ENCODE peak calls at places on chromosomes 11 and 22, in five cellular contexts. One of them, this sample, is unnamed.

GRCh38 chr22:37184380-37184755 is 3.7 kb downstream of the C1QTNF6 start:
- DNase-seq in mammary epithelial cell: no peak
- DNase-seq in AG09309: no peak
- DNase-seq in upper lobe of left lung: no peak
- DNase-seq in lower lobe of right lung: peak
- DNase-seq in this sample: no peak

GRCh38 chr11:86150826-86151187 is 81.9 kb upstream of the PICALM start:
- DNase-seq in mammary epithelial cell: peak
- DNase-seq in lower lobe of right lung: no peak
- DNase-seq in upper lobe of left lung: no peak
- DNase-seq in AG09309: no peak
- DNase-seq in this sample: no peak

GRCh38 chr11:1759851-1760220 is 3.9 kb downstream of the CTSD start:
- DNase-seq in lower lobe of right lung: peak
- DNase-seq in upper lobe of left lung: peak
- DNase-seq in mammary epithelial cell: no peak
- DNase-seq in AG09309: no peak
- DNase-seq in this sample: no peak

GRCh38 chr11:1499899-1500298 is 13.3 kb upstream of the MOB2 start:
- DNase-seq in upper lobe of left lung: peak
- DNase-seq in AG09309: no peak
- DNase-seq in lower lobe of right lung: peak
- DNase-seq in mammary epithelial cell: no peak
- DNase-seq in this sample: no peak

GRCh38 chr22:28976588-28976987 is 85.0 kb downstream of the C22orf31 start:
- DNase-seq in mammary epithelial cell: peak
- DNase-seq in lower lobe of right lung: no peak
- DNase-seq in upper lobe of left lung: no peak
- DNase-seq in AG09309: peak
- DNase-seq in this sample: no peak

GRCh38 chr22:39216143-39216490 is 28.7 kb downstream of the PDGFB start:
- DNase-seq in AG09309: no peak
- DNase-seq in mammary epithelial cell: no peak
- DNase-seq in upper lobe of left lung: no peak
- DNase-seq in lower lobe of right lung: peak
- DNase-seq in this sample: no peak

GRCh38 chr22:23053912-23054530 is 16.3 kb upstream of the GNAZ start:
- DNase-seq in AG09309: no peak
- DNase-seq in mammary epithelial cell: no peak
- DNase-seq in upper lobe of left lung: no peak
- DNase-seq in lower lobe of right lung: no peak
- DNase-seq in this sample: no peak

GRCh38 chr22:39185601-39186012 is 33.1 kb upstream of the CBX7 start:
- DNase-seq in lower lobe of right lung: peak
- DNase-seq in AG09309: no peak
- DNase-seq in upper lobe of left lung: peak
- DNase-seq in mammary epithelial cell: peak
- DNase-seq in this sample: no peak

GRCh38 chr11:67600324-67601029 is 6.3 kb upstream of the NDUFV1 start:
- DNase-seq in AG09309: no peak
- DNase-seq in mammary epithelial cell: no peak
- DNase-seq in lower lobe of right lung: no peak
- DNase-seq in upper lobe of left lung: no peak
- DNase-seq in this sample: no peak

GRCh38 chr11:106854429-106854828 is 163.8 kb downstream of the GUCY1A2 start:
- DNase-seq in AG09309: no peak
- DNase-seq in lower lobe of right lung: no peak
- DNase-seq in mammary epithelial cell: no peak
- DNase-seq in upper lobe of left lung: peak
- DNase-seq in this sample: no peak

GRCh38 chr22:37696657-37697539 is at the start of gene TRIOBP:
- DNase-seq in upper lobe of left lung: peak
- DNase-seq in mammary epithelial cell: peak
- DNase-seq in AG09309: peak
- DNase-seq in lower lobe of right lung: peak
- DNase-seq in this sample: peak

GRCh38 chr11:762421-763072 is 14.7 kb downstream of the GATD1 start:
- DNase-seq in mammary epithelial cell: peak
- DNase-seq in AG09309: peak
- DNase-seq in upper lobe of left lung: no peak
- DNase-seq in lower lobe of right lung: peak
- DNase-seq in this sample: no peak

GRCh38 chr11:114358711-114359110 is 41.6 kb downstream of the C11orf71 start:
- DNase-seq in AG09309: no peak
- DNase-seq in upper lobe of left lung: no peak
- DNase-seq in mammary epithelial cell: peak
- DNase-seq in lower lobe of right lung: no peak
- DNase-seq in this sample: no peak

GRCh38 chr11:41121600-41121999 is 337.9 kb downstream of the LRRC4C start:
- DNase-seq in mammary epithelial cell: no peak
- DNase-seq in lower lobe of right lung: no peak
- DNase-seq in upper lobe of left lung: no peak
- DNase-seq in AG09309: no peak
- DNase-seq in this sample: no peak

DNA sequence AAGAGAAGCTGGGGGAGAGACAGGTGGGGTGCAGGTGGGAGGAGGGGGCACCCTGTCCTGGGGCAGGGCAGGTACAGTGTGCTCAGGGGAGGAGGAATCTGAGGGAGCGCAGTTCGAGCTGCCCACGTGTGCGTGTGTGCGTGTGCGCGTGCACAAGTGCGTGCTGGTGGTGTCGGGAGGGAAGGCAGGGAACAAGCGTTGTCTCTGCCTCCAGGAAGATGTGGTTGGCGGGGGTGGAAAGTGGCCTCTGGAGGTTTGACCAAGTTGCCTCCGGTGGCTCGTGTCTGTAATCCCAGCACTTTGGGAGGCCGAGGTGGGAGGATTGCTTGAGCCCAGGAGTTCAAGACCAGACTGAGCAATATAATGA is 49.9 kb upstream of the THY1 start:
- DNase-seq in upper lobe of left lung: no peak
- DNase-seq in AG09309: no peak
- DNase-seq in lower lobe of right lung: no peak
- DNase-seq in mammary epithelial cell: no peak
- DNase-seq in this sample: no peak
- TF ChIP-seq CTCF in upper lobe of left lung: no peak
- TF ChIP-seq CTCF in AG09309: no peak
- TF ChIP-seq CTCF in lower lobe of right lung: no peak
- TF ChIP-seq CTCF in mammary epithelial cell: no peak
- TF ChIP-seq CTCF in this sample: no peak

GRCh38 chr11:95108671-95109551 is 19.3 kb downstream of the ENDOD1 start:
- DNase-seq in mammary epithelial cell: no peak
- DNase-seq in AG09309: no peak
- DNase-seq in lower lobe of right lung: no peak
- DNase-seq in upper lobe of left lung: no peak
- DNase-seq in this sample: no peak
- H3K4me3 ChIP-seq in mammary epithelial cell: no peak
- H3K4me3 ChIP-seq in AG09309: no peak
- H3K4me3 ChIP-seq in lower lobe of right lung: no peak
- H3K4me3 ChIP-seq in upper lobe of left lung: no peak
- H3K4me3 ChIP-seq in this sample: no peak

DNA sequence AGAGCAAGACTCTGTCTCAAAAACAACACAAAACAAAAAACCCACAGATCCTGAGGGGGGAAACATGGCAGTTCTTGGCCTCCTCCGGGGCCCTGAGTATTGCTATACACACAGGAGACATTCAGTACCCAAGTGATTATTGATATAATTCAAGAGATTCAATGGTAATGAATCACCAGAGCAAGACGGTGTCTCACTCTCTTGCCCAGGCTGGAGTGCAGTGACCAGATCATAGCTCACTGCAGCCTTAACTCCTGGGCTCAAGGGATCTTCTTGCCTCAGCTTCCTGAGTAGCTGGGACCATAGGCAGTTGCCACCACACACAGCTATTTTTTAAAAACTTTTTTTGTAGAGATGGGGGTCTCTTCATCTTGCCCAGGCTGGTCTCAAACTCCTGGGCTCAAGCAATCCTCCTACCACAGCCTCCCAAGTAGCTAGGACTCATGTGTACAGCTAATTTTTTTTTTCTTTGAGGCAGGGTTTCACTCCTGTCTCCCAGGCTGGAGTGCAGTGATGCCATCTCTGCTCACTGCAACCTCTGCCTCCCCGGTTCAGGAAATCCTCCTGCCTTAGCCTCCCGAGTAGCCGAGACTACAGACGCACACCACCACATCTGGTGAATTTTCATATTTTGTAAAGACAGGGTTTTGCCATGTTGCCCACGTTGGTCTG is 21.8 kb upstream of the PIK3C2A start:
- DNase-seq in mammary epithelial cell: no peak
- DNase-seq in lower lobe of right lung: no peak
- DNase-seq in upper lobe of left lung: no peak
- DNase-seq in AG09309: no peak
- DNase-seq in this sample: no peak
- TF ChIP-seq CTCF in mammary epithelial cell: no peak
- TF ChIP-seq CTCF in lower lobe of right lung: no peak
- TF ChIP-seq CTCF in upper lobe of left lung: no peak
- TF ChIP-seq CTCF in AG09309: no peak
- TF ChIP-seq CTCF in this sample: no peak

GRCh38 chr11:119337581-119338317 is 2.9 kb downstream of the C1QTNF5 start:
- DNase-seq in AG09309: no peak
- DNase-seq in lower lobe of right lung: peak
- DNase-seq in upper lobe of left lung: peak
- DNase-seq in mammary epithelial cell: no peak
- DNase-seq in this sample: no peak

GRCh38 chr11:119335655-119336543 is 1.6 kb downstream of the RNF26 start:
- DNase-seq in lower lobe of right lung: peak
- DNase-seq in AG09309: no peak
- DNase-seq in mammary epithelial cell: peak
- DNase-seq in upper lobe of left lung: peak
- DNase-seq in this sample: no peak

GRCh38 chr11:119335091-119335654 is 846 bp downstream of the RNF26 start:
- DNase-seq in upper lobe of left lung: peak
- DNase-seq in mammary epithelial cell: no peak
- DNase-seq in lower lobe of right lung: no peak
- DNase-seq in AG09309: no peak
- DNase-seq in this sample: no peak

GRCh38 chr11:119338318-119338890 is 2.3 kb downstream of the C1QTNF5 start:
- DNase-seq in mammary epithelial cell: peak
- DNase-seq in lower lobe of right lung: peak
- DNase-seq in upper lobe of left lung: no peak
- DNase-seq in AG09309: no peak
- DNase-seq in this sample: no peak

DNA sequence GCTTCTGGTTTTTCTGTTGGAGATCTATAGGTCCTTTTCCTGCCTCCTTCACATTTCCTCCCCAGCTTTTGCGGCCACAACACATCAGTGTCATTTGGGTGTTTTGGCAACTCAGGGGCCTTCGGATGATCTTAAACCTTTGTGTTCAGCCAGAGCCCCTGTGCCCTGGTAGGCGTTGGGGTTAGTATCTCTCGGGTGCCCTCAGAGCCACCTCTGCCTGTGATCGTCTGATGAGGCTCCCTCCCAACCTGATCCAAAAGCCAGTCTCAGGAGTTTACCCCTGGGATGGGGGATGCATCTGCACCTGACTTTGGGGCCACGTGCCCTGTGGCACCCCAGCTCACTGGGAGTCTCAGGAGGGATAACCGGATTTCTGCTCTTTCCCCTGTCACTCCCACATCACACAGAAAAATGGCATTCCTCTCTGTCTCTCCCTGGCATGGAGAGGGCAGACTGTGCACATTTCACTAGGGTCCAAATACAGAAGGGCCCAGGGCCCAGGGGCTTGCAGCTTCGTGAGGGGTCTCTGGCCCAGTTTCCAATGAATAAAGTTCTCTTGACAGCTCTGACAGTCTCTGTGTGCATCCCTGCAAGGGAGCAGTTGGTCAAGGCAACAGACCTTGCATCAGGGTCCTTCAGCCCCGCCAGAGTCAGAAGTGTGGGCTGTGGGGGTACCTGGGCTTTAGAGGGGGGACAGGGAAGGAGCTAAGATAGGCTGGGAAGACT is 2.6 kb downstream of the RNF26 start:
- DNase-seq in upper lobe of left lung: no peak
- DNase-seq in AG09309: no peak
- DNase-seq in lower lobe of right lung: no peak
- DNase-seq in mammary epithelial cell: no peak
- DNase-seq in this sample: no peak
- H3K4me3 ChIP-seq in upper lobe of left lung: no peak
- H3K4me3 ChIP-seq in AG09309: no peak
- H3K4me3 ChIP-seq in lower lobe of right lung: no peak
- H3K4me3 ChIP-seq in mammary epithelial cell: no peak
- H3K4me3 ChIP-seq in this sample: no peak

GRCh38 chr22:25027959-25028840 is 75.7 kb downstream of the KIAA1671 start:
- DNase-seq in AG09309: no peak
- DNase-seq in upper lobe of left lung: peak
- DNase-seq in lower lobe of right lung: no peak
- DNase-seq in mammary epithelial cell: no peak
- DNase-seq in this sample: no peak
- TF ChIP-seq CTCF in AG09309: no peak
- TF ChIP-seq CTCF in upper lobe of left lung: no peak
- TF ChIP-seq CTCF in lower lobe of right lung: peak
- TF ChIP-seq CTCF in mammary epithelial cell: peak
- TF ChIP-seq CTCF in this sample: peak

DNA sequence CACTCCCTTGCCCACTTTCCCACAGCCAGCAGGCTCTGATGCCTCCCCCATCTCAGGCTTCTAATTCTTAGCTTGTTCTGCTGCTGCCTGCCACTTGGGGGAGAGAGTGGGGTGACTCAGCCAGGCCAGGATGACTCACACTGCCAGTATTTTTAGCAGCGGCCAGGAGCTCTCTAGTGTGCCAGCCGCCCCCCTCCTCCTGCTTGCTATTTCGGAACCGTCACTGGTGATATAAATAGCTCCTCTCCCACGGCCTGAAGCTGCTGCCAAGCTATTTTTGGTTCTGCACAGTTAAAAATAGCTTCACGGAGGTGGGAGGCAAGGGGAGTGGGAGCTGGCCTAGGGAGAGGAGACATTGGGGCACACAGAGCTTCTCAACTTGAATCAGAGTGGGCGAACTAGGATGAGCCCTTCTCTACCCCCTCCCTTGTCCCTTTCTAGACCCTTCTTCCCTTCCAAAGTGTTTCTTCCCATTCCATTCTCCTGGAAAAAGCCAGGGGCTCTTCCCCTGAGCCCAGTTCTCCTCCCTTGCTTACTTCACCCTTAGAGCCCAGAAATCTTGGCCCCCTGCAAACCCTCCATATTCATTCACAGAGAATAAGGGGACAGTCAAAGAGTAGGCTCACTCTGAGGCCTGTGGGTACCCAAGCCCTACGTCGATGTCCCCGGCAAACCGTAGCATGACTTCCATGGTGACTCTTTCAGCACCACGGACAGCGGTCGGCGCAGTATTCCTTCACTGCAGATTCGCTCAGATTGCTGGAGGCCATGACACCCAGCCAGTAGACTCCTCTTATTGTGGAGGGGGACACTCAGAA is 2.5 kb upstream of the NPAS4 start:
- DNase-seq in lower lobe of right lung: peak
- DNase-seq in mammary epithelial cell: peak
- DNase-seq in upper lobe of left lung: no peak
- DNase-seq in AG09309: peak
- DNase-seq in this sample: peak
- H3K4me3 ChIP-seq in lower lobe of right lung: no peak
- H3K4me3 ChIP-seq in mammary epithelial cell: no peak
- H3K4me3 ChIP-seq in upper lobe of left lung: no peak
- H3K4me3 ChIP-seq in AG09309: no peak
- H3K4me3 ChIP-seq in this sample: no peak

GRCh38 chr22:25051073-25051472 is 98.6 kb downstream of the KIAA1671 start:
- DNase-seq in lower lobe of right lung: no peak
- DNase-seq in upper lobe of left lung: no peak
- DNase-seq in mammary epithelial cell: no peak
- DNase-seq in AG09309: no peak
- DNase-seq in this sample: no peak
- TF ChIP-seq CTCF in lower lobe of right lung: peak
- TF ChIP-seq CTCF in upper lobe of left lung: no peak
- TF ChIP-seq CTCF in mammary epithelial cell: peak
- TF ChIP-seq CTCF in AG09309: peak
- TF ChIP-seq CTCF in this sample: no peak